ENCODE peak calls at places on chromosomes 5 and 9, in five cellular contexts. Z is body of pancreas, M is dorsolateral prefrontal cortex, J is fibroblast of lung, V is stomach. O is an unnamed sample.

GRCh38 chr9:128094950-128095544 is 27.0 kb downstream of the SLC25A25 start:
- DNase-seq in M (no peak), Z (no peak), J (no peak), V (no peak), O (no peak)

GRCh38 chr5:150118561-150119229 is 32.3 kb upstream of the CSF1R start:
- DNase-seq in M (no peak), J (no peak), V (peak), Z (peak), O (no peak)

GRCh38 chr9:110123364-110124095 is 84.4 kb downstream of the C9orf152 start:
- DNase-seq in Z (no peak), J (peak), V (no peak), M (no peak), O (no peak)

GRCh38 chr5:463301-463700 is 20.3 kb downstream of the EXOC3 start:
- DNase-seq in M (peak), V (no peak), Z (no peak), J (no peak), O (no peak)

GRCh38 chr9:9352877-9353481 is 1259.8 kb downstream of the PTPRD start:
- DNase-seq in J (peak), V (no peak), M (no peak), Z (no peak), O (no peak)

GRCh38 chr9:5718296-5719032 is 89.6 kb downstream of the RIC1 start:
- DNase-seq in J (no peak), Z (no peak), V (no peak), M (no peak), O (no peak)

GRCh38 chr5:96468956-96469355 is 35.9 kb upstream of the PCSK1 start:
- DNase-seq in J (no peak), V (no peak), M (no peak), Z (no peak), O (no peak)

GRCh38 chr9:95770653-95771131 is 104.8 kb upstream of the ERCC6L2 start:
- DNase-seq in J (no peak), M (no peak), V (no peak), Z (no peak), O (no peak)

GRCh38 chr5:101067415-101067814 is 164.3 kb upstream of the ST8SIA4 start:
- DNase-seq in V (no peak), M (no peak), J (no peak), Z (no peak), O (no peak)

GRCh38 chr9:97411789-97412627 is at the start of gene TDRD7:
- DNase-seq in Z (peak), V (peak), J (peak), M (peak), O (peak)

GRCh38 chr5:76426391-76426802 is 23.3 kb downstream of the IQGAP2 start:
- DNase-seq in J (no peak), M (no peak), Z (no peak), V (no peak), O (no peak)

GRCh38 chr9:36991516-36992134 is 42.4 kb downstream of the PAX5 start:
- DNase-seq in V (peak), M (no peak), Z (no peak), J (peak), O (peak)

GRCh38 chr9:114321759-114322158 is 1.1 kb upstream of the ORM1 start:
- DNase-seq in M (no peak), J (no peak), V (no peak), Z (no peak), O (no peak)

GRCh38 chr5:127442085-127442484 is 75.4 kb upstream of the PRRC1 start:
- DNase-seq in V (no peak), J (peak), M (no peak), Z (no peak), O (no peak)
- TF ChIP-seq CTCF in V (no peak), J (peak), M (peak), Z (no peak), O (peak)

DNA sequence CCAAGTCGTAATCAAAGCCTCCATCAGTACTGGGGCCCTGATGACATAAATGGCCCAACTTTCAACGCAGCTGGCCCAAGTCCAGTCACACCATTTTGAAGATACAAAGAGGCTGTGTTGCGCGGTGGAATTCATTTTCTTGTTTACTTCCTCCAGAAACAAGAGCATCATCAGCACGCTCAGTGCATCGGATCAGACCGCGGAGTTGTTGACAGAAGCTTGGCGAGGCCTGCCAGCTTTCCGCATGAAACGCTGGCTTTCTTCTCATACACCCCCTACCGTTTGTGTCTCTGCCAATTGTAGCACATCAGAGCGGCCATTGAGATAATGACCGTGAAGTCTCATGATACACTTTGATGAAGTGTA is 101.7 kb upstream of the SPATA31D4 start:
- DNase-seq in V (no peak), Z (no peak), J (peak), M (peak), O (no peak)
- TF ChIP-seq CTCF in V (no peak), Z (no peak), J (no peak), M (no peak), O (peak)

GRCh38 chr5:91028518-91028956 is 354.6 kb downstream of the ARRDC3 start:
- DNase-seq in J (no peak), V (no peak), Z (no peak), M (no peak), O (no peak)

GRCh38 chr5:91032125-91032524 is 351.0 kb downstream of the ARRDC3 start:
- DNase-seq in V (no peak), J (no peak), M (no peak), Z (no peak), O (no peak)

GRCh38 chr5:91033370-91033769 is 349.7 kb downstream of the ARRDC3 start:
- DNase-seq in Z (no peak), M (no peak), J (no peak), V (no peak), O (no peak)

GRCh38 chr5:91030521-91031395 is 352.4 kb downstream of the ARRDC3 start:
- DNase-seq in J (no peak), Z (no peak), V (no peak), M (no peak), O (no peak)

GRCh38 chr5:91031396-91031741 is 351.7 kb downstream of the ARRDC3 start:
- DNase-seq in V (no peak), M (no peak), Z (no peak), J (no peak), O (no peak)
- TF ChIP-seq CTCF in V (no peak), M (no peak), Z (no peak), J (no peak), O (no peak)

DNA sequence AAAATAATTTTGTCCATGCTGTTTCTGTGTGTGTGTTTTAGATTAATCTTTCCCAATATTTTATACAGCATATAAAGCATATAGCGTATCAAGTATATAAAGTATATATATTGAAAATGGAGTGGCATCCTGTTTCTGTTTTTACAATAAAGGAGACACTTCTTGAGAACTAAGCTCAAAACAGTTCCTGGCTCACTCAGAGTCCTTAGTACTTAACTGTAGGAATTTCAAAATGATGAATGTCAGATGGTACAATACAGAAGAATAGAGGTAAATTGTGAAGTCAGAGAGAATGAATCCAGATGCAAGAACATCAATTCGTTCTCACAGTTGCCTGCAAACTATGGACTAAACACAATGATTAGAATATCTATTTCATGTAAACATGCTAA is 68.7 kb upstream of the TAS2R1 start:
- DNase-seq in Z (no peak), M (no peak), J (no peak), V (no peak), O (no peak)
- TF ChIP-seq CTCF in Z (no peak), M (no peak), J (no peak), V (no peak), O (no peak)

DNA sequence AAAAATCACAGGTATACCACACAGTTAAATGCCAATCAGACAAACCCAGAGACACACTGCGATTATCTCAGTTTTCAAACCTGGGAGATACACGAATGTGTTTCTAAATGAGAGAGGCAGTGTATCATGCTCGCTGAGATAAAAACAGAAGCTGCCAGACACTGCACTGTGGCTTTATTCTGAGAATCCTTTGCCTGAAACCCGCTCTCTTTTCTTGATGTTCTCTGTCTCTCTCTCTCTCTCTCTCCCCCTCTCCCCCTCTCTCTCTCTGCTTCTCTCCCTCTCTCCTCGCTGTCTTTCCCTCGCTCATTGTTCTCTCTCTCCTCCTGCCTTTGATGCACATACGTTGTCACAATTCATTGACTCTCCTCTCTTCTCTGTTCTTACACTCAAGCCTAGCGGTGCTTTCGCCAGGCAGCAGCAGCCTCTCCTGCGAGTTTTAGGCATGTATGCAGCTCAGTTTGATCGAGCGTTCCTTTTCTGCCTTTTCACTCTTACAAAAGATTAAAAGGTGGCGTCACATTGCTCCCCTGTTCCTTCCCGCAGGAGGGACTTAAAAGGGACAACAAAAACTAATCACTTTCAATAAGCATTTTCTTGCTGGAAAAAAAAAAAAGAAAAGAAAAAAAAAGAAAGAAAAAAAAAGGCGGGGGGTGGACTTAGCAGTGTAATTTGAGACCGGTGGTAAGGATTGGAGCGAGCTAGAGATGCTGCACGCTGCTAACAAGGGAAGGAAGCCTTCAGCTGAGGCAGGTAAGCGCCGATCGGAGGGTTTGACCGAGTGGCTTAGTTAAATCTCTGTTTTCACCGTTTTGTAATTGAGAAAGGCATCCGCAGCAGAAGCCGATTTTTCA is 717.9 kb upstream of the WWC1 start:
- DNase-seq in J (peak), M (no peak), Z (no peak), V (no peak), O (no peak)
- TF ChIP-seq CTCF in J (peak), M (no peak), Z (no peak), V (no peak), O (no peak)